ENCODE peak calls at places on chromosome 10, in seven cellular contexts. B, V, T, Q, I, G and X are unnamed samples.

GRCh38 chr10:34885901-34886300 is 70.8 kb upstream of the PARD3 start:
- DNase-seq in B (no peak), V (no peak), T (no peak), Q (no peak), I (no peak), G (no peak), X (no peak)

GRCh38 chr10:30233186-30233958 is 115.7 kb downstream of the MTPAP start:
- DNase-seq in B (no peak), V (no peak), T (no peak), Q (no peak), I (no peak), G (no peak), X (no peak)

GRCh38 chr10:25226775-25227682 is 52.2 kb downstream of the GPR158 start:
- DNase-seq in B (no peak), V (peak; percentile 1), T (peak; percentile 59), Q (no peak), I (no peak), G (peak; percentile 40), X (no peak)

GRCh38 chr10:33258951-33259350 is 75.5 kb downstream of the NRP1 start:
- DNase-seq in B (no peak), V (peak; percentile 33), T (no peak), Q (no peak), I (no peak), G (no peak), X (no peak)

GRCh38 chr10:64091889-64092288 is 570.7 kb downstream of the REEP3 start:
- DNase-seq in B (no peak), V (no peak), T (peak; percentile 41), Q (no peak), I (no peak), G (no peak), X (no peak)

GRCh38 chr10:71522438-71523144 is 125.9 kb downstream of the CDH23 start:
- DNase-seq in B (no peak), V (no peak), T (no peak), Q (no peak), I (no peak), G (no peak), X (no peak)

GRCh38 chr10:80165173-80165572 is 32.6 kb downstream of the PLAC9 start:
- DNase-seq in B (no peak), V (peak; percentile 63), T (no peak), Q (no peak), I (no peak), G (no peak), X (peak; percentile 59)

GRCh38 chr10:53664620-53665019 is 892.0 kb upstream of the MBL2 start:
- DNase-seq in B (no peak), V (no peak), T (peak; percentile 22), Q (no peak), I (no peak), G (no peak), X (no peak)

GRCh38 chr10:119005377-119006043 is 24.0 kb upstream of the NANOS1 start:
- DNase-seq in B (no peak), V (no peak), T (no peak), Q (no peak), I (no peak), G (no peak), X (no peak)